ENCODE peak calls at places on chromosome 2, in four cellular contexts. X is neuronal stem cell, E is right lobe of liver, A is hepatocyte. M is an unnamed sample.

GRCh38 chr2:197571622-197572271 is 55.9 kb downstream of the MOB4 start:
- DNase-seq in X (no peak), E (no peak), A (no peak), M (no peak)

GRCh38 chr2:131156452-131157149 is 51.5 kb downstream of the PLEKHB2 start:
- DNase-seq in X (no peak), E (no peak), A (no peak), M (no peak)

GRCh38 chr2:37143986-37144385 is 12.8 kb downstream of the EIF2AK2 start:
- DNase-seq in X (no peak), E (no peak), A (no peak), M (no peak)

GRCh38 chr2:40401896-40402295 is 50.0 kb downstream of the SLC8A1 start:
- DNase-seq in X (no peak), E (no peak), A (no peak), M (no peak)

GRCh38 chr2:217527586-217528202 is 475.1 kb downstream of the TNS1 start:
- DNase-seq in X (no peak), E (no peak), A (no peak), M (no peak)

GRCh38 chr2:215885621-215886020 is 127.7 kb downstream of the MREG start:
- DNase-seq in X (no peak), E (no peak), A (no peak), M (no peak)

GRCh38 chr2:99285521-99285920 is 15.5 kb downstream of the LYG1 start:
- DNase-seq in X (no peak), E (no peak), A (no peak), M (no peak)

GRCh38 chr2:233811732-233812131 is 33.6 kb downstream of the MROH2A start:
- DNase-seq in X (no peak), E (no peak), A (no peak), M (peak; percentile 38)

GRCh38 chr2:168090366-168091019 is 156.9 kb downstream of the STK39 start:
- DNase-seq in X (no peak), E (no peak), A (no peak), M (no peak)

GRCh38 chr2:69755862-69756467 is 14.0 kb downstream of the ANXA4 start:
- DNase-seq in X (no peak), E (no peak), A (no peak), M (no peak)

GRCh38 chr2:204437334-204437733 is 107.9 kb upstream of the PARD3B start:
- DNase-seq in X (no peak), E (no peak), A (no peak), M (no peak)

GRCh38 chr2:177667626-177668025 is 275.1 kb downstream of the AGPS start:
- DNase-seq in X (no peak), E (no peak), A (no peak), M (no peak)

GRCh38 chr2:53217250-53217649 is 550.4 kb upstream of the CHAC2 start:
- DNase-seq in X (no peak), E (no peak), A (no peak), M (peak; percentile 20)

GRCh38 chr2:109402980-109403840 is 210.6 kb downstream of the SEPTIN10 start:
- DNase-seq in X (no peak), E (no peak), A (no peak), M (no peak)

GRCh38 chr2:68103026-68103425 is 40.2 kb upstream of the C1D start:
- DNase-seq in X (no peak), E (no peak), A (no peak), M (no peak)

GRCh38 chr2:7097353-7097895 is 180.2 kb downstream of the RNF144A start:
- DNase-seq in X (peak; percentile 77), E (peak; percentile 73), A (peak; percentile 77), M (peak; percentile 88)

GRCh38 chr2:94993176-94994062 is 32.1 kb upstream of the MAL start:
- DNase-seq in X (no peak), E (no peak), A (no peak), M (no peak)

GRCh38 chr2:128468186-128468585 is 149.5 kb upstream of the HS6ST1 start:
- DNase-seq in X (no peak), E (no peak), A (no peak), M (peak; percentile 39)

GRCh38 chr2:74333175-74333574 is 10.0 kb downstream of the SLC4A5 start:
- DNase-seq in X (no peak), E (peak; percentile 22), A (peak; percentile 10), M (no peak)

GRCh38 chr2:11562476-11562875 is 28.6 kb downstream of the GREB1 start:
- DNase-seq in X (no peak), E (no peak), A (no peak), M (peak; percentile 51)

GRCh38 chr2:84449055-84449454 is 10.0 kb downstream of the SUCLG1 start:
- DNase-seq in X (no peak), E (no peak), A (no peak), M (no peak)

GRCh38 chr2:70510213-70510820 is 43.3 kb downstream of the TGFA start:
- DNase-seq in X (no peak), E (no peak), A (no peak), M (no peak)

DNA sequence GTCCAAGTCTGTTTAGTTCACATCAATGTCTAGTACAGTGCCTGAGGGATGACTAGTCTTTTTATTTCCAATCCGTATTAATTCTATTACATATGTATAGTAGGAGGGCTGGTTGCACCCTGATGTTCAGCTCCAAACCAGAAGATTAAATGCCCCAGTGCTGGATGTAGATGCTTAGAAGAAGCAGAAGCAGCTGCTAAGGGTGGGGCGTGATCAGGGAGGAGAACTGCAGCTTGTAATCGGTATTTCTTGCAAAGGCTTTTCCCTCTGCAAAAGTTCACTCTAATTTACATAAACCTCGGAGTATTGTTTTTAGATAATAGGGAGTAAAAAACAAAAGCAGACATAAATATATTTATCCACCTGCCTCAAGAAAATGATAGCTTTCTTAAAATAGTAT is 145.3 kb upstream of the ITGA4 start:
- DNase-seq in X (no peak), E (no peak), A (no peak), M (no peak)
- H3K4me1 ChIP-seq in X (peaks cover 3% of the 10 kb centered on the region), E (no peaks in the 10 kb centered on the region), A (no peaks in the 10 kb centered on the region), M (no peaks in the 10 kb centered on the region)

DNA sequence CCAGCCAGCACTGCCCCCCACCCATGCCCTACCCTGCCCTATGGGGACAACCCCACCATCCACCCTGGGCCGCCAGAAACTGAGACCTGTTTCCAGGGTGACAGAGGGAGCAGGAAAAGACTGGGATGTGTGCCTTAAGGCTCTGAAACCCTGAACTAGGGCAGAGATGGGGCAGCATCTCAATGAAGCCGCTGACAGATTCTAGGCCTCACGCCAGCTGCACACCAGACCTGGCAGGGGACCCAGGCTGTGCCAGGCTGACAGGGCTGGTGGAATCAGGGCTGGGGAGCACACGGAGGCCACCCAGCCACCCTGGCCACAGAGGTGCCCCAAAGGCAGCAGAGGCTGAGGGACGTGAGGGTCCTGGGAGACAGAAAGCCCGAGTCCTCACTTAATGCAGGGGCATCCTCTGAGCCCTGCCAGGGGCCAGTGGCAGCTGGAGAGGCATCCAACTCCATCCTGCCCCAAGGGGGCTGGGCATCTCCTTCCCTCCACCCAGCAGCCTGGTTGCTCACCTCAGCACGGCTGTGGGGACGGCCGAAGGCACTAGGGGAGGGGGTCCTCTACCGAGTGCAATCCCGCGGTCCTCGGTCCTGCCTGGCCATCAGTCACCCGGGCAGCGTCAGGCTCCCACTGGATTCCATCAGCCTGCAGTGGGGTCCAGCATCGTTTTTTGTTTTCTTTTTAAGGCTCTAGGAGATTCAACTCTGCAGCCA is 169.2 kb downstream of the ZFP36L2 start:
- DNase-seq in X (no peak), E (peak; percentile 66), A (no peak), M (no peak)
- H3K4me3 ChIP-seq in X (no peak overlapping the region), E (no peak overlapping the region), A (no peak overlapping the region), M (no peak overlapping the region)

DNA sequence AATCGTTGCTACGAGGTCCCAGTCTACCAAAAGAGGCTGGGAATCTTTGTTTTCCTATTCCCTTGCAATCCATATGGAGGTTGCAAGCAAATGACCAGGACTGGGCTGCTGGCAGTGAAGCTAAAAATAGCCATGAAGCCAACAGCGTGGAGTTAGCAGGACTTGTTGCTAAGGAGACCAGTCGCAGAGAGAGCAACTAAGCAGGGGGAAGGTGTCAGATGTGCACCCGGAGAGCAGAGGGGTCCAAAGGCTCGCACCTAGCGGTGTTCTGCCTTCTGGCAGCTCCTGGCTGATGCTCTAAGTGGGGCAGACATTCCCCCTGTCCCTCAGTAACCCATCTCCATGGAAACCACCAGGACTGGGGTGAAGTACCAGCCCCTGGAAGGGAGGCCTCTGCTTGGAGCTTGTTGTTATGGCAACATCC is 84.7 kb downstream of the DNMT3A start:
- DNase-seq in X (no peak), E (no peak), A (peak; percentile 69), M (no peak)
- H3K36me3 ChIP-seq in X (no peaks in the 10 kb centered on the region), E (no peaks in the 10 kb centered on the region), A (no peaks in the 10 kb centered on the region), M (peaks cover 17% of the 10 kb centered on the region)

DNA sequence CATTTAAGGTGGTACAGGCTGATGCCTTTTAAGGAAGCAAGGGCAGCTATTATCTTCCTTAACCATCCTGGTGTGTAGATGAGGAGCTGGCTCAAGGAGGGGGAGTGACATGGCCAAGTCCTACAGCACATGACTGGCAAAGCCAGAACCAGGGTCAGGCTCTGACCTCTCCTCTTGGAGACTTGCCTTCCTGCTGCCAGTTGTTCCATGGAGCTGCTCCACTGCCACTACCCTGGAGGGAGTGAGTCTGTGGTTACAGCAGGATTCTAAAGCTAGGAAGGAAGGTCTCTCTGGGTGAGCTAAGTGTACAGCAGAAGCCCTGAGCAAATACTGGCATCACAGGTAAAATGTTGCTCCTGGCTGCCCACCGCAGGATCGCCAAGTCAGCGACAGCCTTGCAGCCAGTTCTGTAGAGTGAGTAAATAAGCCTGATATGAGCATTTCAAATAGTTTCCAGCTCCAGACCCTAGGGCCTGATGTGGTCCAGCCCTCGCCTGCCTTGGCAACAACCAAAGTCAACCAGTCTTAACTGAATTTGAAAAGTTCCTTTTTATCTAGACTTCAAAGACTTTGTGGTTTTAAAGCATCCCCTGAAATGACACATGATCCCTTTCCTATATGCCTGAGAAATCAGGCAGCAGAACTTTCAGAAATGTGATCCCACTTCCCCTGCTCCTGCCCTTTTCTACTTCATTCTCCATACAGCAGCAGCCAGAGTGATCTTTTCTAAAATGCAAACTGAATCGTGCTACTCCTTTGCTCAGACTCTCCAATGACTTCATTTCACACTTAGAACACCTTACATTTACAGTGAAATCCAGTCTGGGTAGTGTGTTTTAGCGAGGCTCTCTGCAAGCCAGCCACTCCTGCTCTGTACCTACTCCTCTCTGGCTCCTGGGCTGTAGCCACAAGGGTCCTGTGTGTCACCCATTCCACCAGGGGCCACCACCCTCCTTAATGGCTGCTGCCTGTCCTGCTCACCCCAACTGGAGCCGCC is 114.3 kb downstream of the MGAT5 start:
- DNase-seq in X (no peak), E (no peak), A (peak; percentile 18), M (no peak)
- H3K4me1 ChIP-seq in X (no peaks in the 10 kb centered on the region), E (peaks cover 5% of the 10 kb centered on the region), A (peaks cover 15% of the 10 kb centered on the region), M (peaks cover 11% of the 10 kb centered on the region)

GRCh38 chr2:26986576-26986975 is 16.1 kb downstream of the MAPRE3 start:
- DNase-seq in X (no peak), E (no peak), A (no peak), M (no peak)
- H3K4me3 ChIP-seq in X (no peak overlapping the region), E (no peak overlapping the region), A (no peak overlapping the region), M (no peak overlapping the region)

DNA sequence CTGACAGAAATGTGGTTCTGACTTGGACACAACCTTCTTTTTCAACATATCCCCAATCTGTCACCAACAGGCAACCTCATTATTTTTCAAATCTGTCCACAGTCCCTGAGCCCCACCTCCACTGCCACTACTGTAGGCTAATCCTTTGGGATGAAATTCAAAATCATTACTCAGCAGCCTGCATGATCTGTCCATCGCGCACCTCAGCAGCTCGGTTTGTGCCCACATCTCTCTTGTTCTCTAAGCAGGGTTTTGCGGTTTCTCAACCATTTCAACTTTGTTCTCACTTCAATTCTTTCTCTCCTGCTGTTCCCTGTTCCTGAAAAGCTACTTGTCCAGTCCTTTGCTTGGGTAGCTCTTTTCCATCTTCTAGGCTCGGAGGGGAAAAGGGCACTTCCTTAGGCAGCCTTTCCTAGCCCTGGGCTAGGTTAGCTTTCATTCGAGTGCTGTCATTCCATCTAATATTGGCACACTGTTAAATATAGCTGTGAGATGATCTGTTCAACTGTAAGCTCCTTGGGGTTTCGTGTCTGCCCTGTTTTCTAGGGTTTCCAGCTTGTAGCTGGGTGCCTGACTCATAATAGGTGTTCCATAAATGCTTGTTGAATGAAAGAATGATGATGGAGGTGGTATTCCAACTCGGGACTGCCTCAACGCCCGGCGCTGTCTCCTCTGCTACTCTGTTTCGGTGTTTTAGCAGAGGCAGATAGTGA is 653 bp upstream of the ANKAR start:
- DNase-seq in X (no peak), E (no peak), A (no peak), M (no peak)
- H3K36me3 ChIP-seq in X (peaks cover 76% of the 10 kb centered on the region), E (peaks cover 2% of the 10 kb centered on the region), A (no peaks in the 10 kb centered on the region), M (peaks cover 37% of the 10 kb centered on the region)

M was measured in upper lobe of right lung.